ENCODE peak calls at places on chromosomes 11 and 22, in nine cellular contexts. E is choroid plexus epithelial cell, W is esophagus squamous epithelium, P is Caco-2, J is RWPE1, F is tibial nerve, T is cardiac fibroblast, V is AG10803, Q is A549. I is an unnamed sample.

GRCh38 chr11:94854770-94855633 is 86.8 kb downstream of the AMOTL1 start:
- DNase-seq in E (no peak), W (no peak), P (no peak), J (no peak), F (no peak), T (peak; percentile 59), V (no peak), Q (no peak), I (no peak)

GRCh38 chr11:28223577-28223976 is 115.4 kb downstream of the METTL15 start:
- DNase-seq in E (no peak), W (no peak), P (no peak), J (no peak), F (no peak), T (no peak), V (no peak), Q (no peak), I (no peak)

GRCh38 chr11:121595717-121596156 is 143.0 kb upstream of the SORL1-AS1 start:
- DNase-seq in E (peak; percentile 98), W (no peak), P (no peak), J (peak; percentile 91), F (no peak), T (peak; percentile 98), V (peak; percentile 100), Q (peak; percentile 8), I (peak; percentile 96)

GRCh38 chr11:38365274-38365673 is 1767.2 kb upstream of the RAG2 start:
- DNase-seq in E (no peak), W (no peak), P (no peak), J (no peak), F (no peak), T (no peak), V (no peak), Q (no peak), I (no peak)

GRCh38 chr22:42758929-42759629 is 38.4 kb upstream of the A4GALT start:
- DNase-seq in E (peak; percentile 90), W (no peak), P (no peak), J (no peak), F (no peak), T (peak; percentile 74), V (peak; percentile 62), Q (no peak), I (peak; percentile 42)

GRCh38 chr11:131370901-131371790 is 731 bp downstream of the NTM start:
- DNase-seq in E (no peak), W (no peak), P (no peak), J (no peak), F (no peak), T (no peak), V (no peak), Q (no peak), I (no peak)

GRCh38 chr11:114229062-114229450 is 67.1 kb upstream of the NNMT start:
- DNase-seq in E (no peak), W (no peak), P (no peak), J (no peak), F (no peak), T (no peak), V (no peak), Q (no peak), I (no peak)

GRCh38 chr11:2870955-2871720 is 14.4 kb downstream of the CDKN1C start:
- DNase-seq in E (no peak), W (no peak), P (no peak), J (no peak), F (no peak), T (no peak), V (no peak), Q (no peak), I (no peak)

GRCh38 chr11:134558258-134558835 is 146.3 kb upstream of the B3GAT1 start:
- DNase-seq in E (no peak), W (no peak), P (no peak), J (no peak), F (no peak), T (no peak), V (no peak), Q (no peak), I (no peak)

GRCh38 chr11:82527185-82527584 is 206.5 kb downstream of the FAM181B start:
- DNase-seq in E (no peak), W (no peak), P (no peak), J (no peak), F (no peak), T (no peak), V (no peak), Q (no peak), I (no peak)

GRCh38 chr11:9687736-9688494 is 24.0 kb downstream of the SWAP70 start:
- DNase-seq in E (peak; percentile 67), W (no peak), P (no peak), J (no peak), F (no peak), T (peak; percentile 72), V (peak; percentile 37), Q (no peak), I (no peak)

GRCh38 chr22:24391836-24392217 is 35.6 kb upstream of the ADORA2A start:
- DNase-seq in E (peak; percentile 86), W (no peak), P (no peak), J (no peak), F (no peak), T (peak; percentile 70), V (peak; percentile 82), Q (no peak), I (no peak)

GRCh38 chr22:43884600-43885318 is 7.1 kb downstream of the PNPLA5 start:
- DNase-seq in E (peak; percentile 52), W (no peak), P (peak; percentile 65), J (peak; percentile 44), F (peak; percentile 49), T (peak; percentile 52), V (peak; percentile 46), Q (peak; percentile 57), I (no peak)

GRCh38 chr11:83061883-83062282 is 9.8 kb downstream of the RAB30 start:
- DNase-seq in E (no peak), W (no peak), P (no peak), J (no peak), F (no peak), T (no peak), V (no peak), Q (no peak), I (no peak)

GRCh38 chr11:78034623-78035022 is 11.5 kb upstream of the KCTD14 start:
- DNase-seq in E (no peak), W (no peak), P (no peak), J (no peak), F (no peak), T (no peak), V (no peak), Q (no peak), I (no peak)
- TF ChIP-seq CTCF in E (no peak), W (no peak), P (no peak), J (no peak), F (no peak), T (no peak), V (no peak), Q (no peak), I (no peak)

DNA sequence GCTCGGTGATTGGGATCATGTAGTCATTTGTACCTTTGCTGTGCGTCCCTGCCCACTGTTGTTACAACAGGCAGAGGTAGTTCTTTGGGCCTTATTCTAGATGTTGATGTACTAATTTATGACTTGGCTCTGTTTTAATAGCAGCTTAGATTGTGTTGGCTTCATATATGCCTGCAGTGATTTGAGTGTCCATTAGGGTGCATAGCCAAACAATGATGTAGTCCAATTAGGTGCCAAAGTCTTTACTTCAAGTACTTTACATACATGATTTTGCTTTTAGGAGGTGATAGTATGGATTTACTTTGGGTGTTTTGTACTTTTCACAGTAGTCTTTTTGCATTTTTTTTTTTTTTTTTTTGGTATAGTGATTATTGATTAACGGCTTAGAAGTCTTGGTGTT is 46.4 kb downstream of the PPP6R3 start:
- DNase-seq in E (no peak), W (no peak), P (no peak), J (no peak), F (no peak), T (no peak), V (no peak), Q (no peak), I (no peak)
- TF ChIP-seq CTCF in E (no peak), W (no peak), P (peak; percentile 25), J (no peak), F (no peak), T (peak; percentile 5), V (no peak), Q (no peak), I (no peak)

GRCh38 chr11:68008381-68009337 is 1.5 kb upstream of the ALDH3B1 start:
- DNase-seq in E (no peak), W (no peak), P (no peak), J (no peak), F (no peak), T (no peak), V (no peak), Q (no peak), I (no peak)

GRCh38 chr11:68011046-68011943 is 1.2 kb downstream of the ALDH3B1 start:
- DNase-seq in E (no peak), W (no peak), P (no peak), J (no peak), F (no peak), T (no peak), V (no peak), Q (no peak), I (no peak)

GRCh38 chr11:68010058-68011041 is at the start of gene ALDH3B1:
- DNase-seq in E (peak; percentile 87), W (peak; percentile 38), P (peak; percentile 90), J (peak; percentile 70), F (peak; percentile 97), T (peak; percentile 95), V (peak; percentile 91), Q (peak; percentile 81), I (no peak)

GRCh38 chr11:68007498-68008380 is 2.4 kb upstream of the ALDH3B1 start:
- DNase-seq in E (no peak), W (no peak), P (no peak), J (no peak), F (no peak), T (no peak), V (no peak), Q (no peak), I (no peak)

DNA sequence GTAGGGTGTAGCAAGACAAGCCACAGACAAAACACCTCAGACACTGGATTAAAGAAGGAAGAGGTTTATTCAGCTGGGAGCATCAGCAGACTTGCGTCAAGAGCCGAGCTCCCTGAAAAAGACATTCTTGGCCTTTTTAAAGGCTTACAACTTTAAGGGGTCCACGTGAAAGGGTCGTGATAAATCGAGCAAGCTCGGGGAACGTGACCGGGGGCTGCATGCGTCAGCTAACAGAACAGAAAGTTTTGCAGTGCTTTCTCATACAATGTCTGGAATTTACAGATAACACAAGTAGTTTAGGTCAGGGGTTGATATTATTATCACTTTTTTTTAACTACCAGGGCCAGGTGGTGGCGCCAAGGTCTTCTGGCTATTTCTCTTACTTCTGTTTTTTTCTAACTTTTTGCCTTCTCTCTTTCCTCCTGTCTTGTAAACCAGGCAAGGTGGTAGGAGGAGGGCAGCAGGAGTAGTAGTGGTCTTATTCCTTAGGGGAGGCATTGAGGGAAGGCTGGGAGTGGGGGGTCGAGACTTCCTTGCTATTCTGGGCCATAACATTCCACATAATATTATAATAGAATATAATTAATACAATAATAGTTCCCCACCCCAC is 631 bp upstream of the ALDH3B1 start:
- DNase-seq in E (peak; percentile 58), W (no peak), P (peak; percentile 72), J (no peak), F (no peak), T (peak; percentile 70), V (peak; percentile 55), Q (no peak), I (no peak)
- TF ChIP-seq CTCF in E (peak; percentile 40), W (no peak), P (peak; percentile 32), J (peak; percentile 56), F (no peak), T (peak; percentile 34), V (peak; percentile 42), Q (peak; percentile 74), I (peak; percentile 35)

DNA sequence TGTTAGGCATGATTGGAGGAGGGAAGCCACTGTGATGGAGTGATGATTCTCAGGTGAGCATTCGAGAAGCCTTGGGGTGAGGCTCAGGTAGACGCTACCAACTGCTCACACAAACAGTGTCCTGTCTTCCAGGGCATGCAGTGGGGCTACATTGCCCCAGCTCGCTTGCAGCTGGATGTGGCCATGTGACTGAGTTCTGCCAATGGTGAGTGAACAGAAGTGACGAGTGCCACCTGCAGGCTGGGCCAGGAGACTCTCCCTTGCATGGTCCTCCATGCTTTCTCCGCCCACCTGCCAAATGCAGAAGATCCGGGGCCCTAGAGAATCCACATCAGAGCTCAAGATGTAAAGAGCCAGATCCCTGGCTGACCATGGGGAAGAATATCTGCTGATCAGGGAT is 195.9 kb downstream of the BCR start:
- DNase-seq in E (peak; percentile 28), W (no peak), P (peak; percentile 28), J (no peak), F (no peak), T (no peak), V (no peak), Q (peak; percentile 23), I (no peak)
- TF ChIP-seq CTCF in E (peak; percentile 42), W (no peak), P (no peak), J (no peak), F (no peak), T (peak; percentile 23), V (peak; percentile 25), Q (peak; percentile 8), I (no peak)

I was measured in astrocyte of the cerebellum.